ENCODE peak calls at places on chromosomes 13 and 19, in six cellular contexts. P, G, B, M, S and J are unnamed samples.

GRCh38 chr19:30228113-30228725 is 144.0 kb upstream of the ZNF536 start:
- DNase-seq in S (no peak), P (no peak), G (no peak), B (no peak), M (no peak), J (no peak)

GRCh38 chr19:48481191-48481500 is 12.0 kb downstream of the CYTH2 start:
- DNase-seq in P (no peak), S (no peak), G (no peak), M (peak; percentile 66), B (no peak), J (no peak)

GRCh38 chr13:32150794-32151193 is 119.2 kb downstream of the FRY start:
- DNase-seq in B (peak; percentile 45), G (peak; percentile 78), S (no peak), P (no peak), M (peak; percentile 82), J (no peak)

GRCh38 chr13:43448605-43449004 is 338.2 kb downstream of the ENOX1 start:
- DNase-seq in S (no peak), M (no peak), P (no peak), B (no peak), G (no peak), J (no peak)

GRCh38 chr13:31056650-31057275 is 104.9 kb downstream of the HSPH1 start:
- DNase-seq in G (no peak), P (no peak), B (no peak), M (peak; percentile 43), S (no peak), J (no peak)

GRCh38 chr13:113138792-113139551 is 16.4 kb downstream of the F10 start:
- DNase-seq in B (no peak), P (no peak), G (no peak), M (peak; percentile 38), S (no peak), J (peak; percentile 22)

GRCh38 chr13:112066624-112067004 is 335 bp upstream of the SOX1 start:
- DNase-seq in G (no peak), B (no peak), M (no peak), P (no peak), S (no peak), J (no peak)

GRCh38 chr19:5534787-5535586 is 32.8 kb downstream of the TINCR start:
- DNase-seq in M (no peak), P (peak; percentile 59), B (no peak), S (peak; percentile 64), G (no peak), J (no peak)

GRCh38 chr13:80458546-80458945 is 117.6 kb upstream of the SPRY2 start:
- DNase-seq in G (no peak), B (no peak), M (no peak), P (no peak), S (no peak), J (no peak)

GRCh38 chr19:49014123-49014869 is 2.6 kb downstream of the LHB start:
- DNase-seq in M (no peak), P (no peak), G (no peak), S (no peak), B (no peak), J (no peak)

GRCh38 chr19:45406165-45406956 is at the start of gene POLR1G:
- DNase-seq in B (peak; percentile 64), P (peak; percentile 92), G (peak; percentile 88), M (peak; percentile 80), S (peak; percentile 86), J (peak; percentile 78)

GRCh38 chr19:48896191-48896720 is 2.3 kb downstream of the TULP2 start:
- DNase-seq in B (peak; percentile 71), P (no peak), M (peak; percentile 88), S (peak; percentile 93), G (peak; percentile 82), J (no peak)

GRCh38 chr13:80096383-80096782 is 244.5 kb downstream of the SPRY2 start:
- DNase-seq in S (no peak), B (no peak), P (no peak), M (no peak), G (no peak), J (no peak)

GRCh38 chr13:31105020-31105800 is 56.5 kb downstream of the HSPH1 start:
- DNase-seq in G (no peak), B (peak; percentile 16), P (no peak), S (no peak), M (no peak), J (no peak)

GRCh38 chr13:113393226-113393571 is 29.3 kb upstream of the GRTP1 start:
- DNase-seq in M (no peak), P (no peak), S (no peak), G (no peak), B (no peak), J (no peak)

GRCh38 chr13:109231853-109232252 is 554.5 kb downstream of the IRS2 start:
- DNase-seq in G (no peak), B (no peak), M (no peak), S (no peak), P (no peak), J (no peak)

GRCh38 chr19:3700242-3701032 is at the start of gene PIP5K1C:
- DNase-seq in S (peak; percentile 97), B (peak; percentile 91), G (peak; percentile 91), M (peak; percentile 95), P (peak; percentile 83), J (peak; percentile 94)

GRCh38 chr13:46609726-46610125 is 56.8 kb downstream of the LRCH1 start:
- DNase-seq in M (no peak), S (no peak), G (no peak), B (no peak), P (no peak), J (no peak)

GRCh38 chr19:38152461-38153379 is 71.3 kb downstream of the DPF1 start:
- DNase-seq in B (no peak), M (no peak), P (no peak), G (no peak), S (peak; percentile 89), J (no peak)

GRCh38 chr19:17616961-17617806 is 61.7 kb downstream of the COLGALT1 start:
- DNase-seq in G (no peak), M (no peak), B (no peak), P (peak; percentile 81), S (peak; percentile 92), J (no peak)

GRCh38 chr13:45943965-45944364 is 92.4 kb upstream of the SIAH3 start:
- DNase-seq in P (no peak), G (no peak), B (no peak), S (no peak), M (no peak), J (no peak)

GRCh38 chr19:46035986-46036744 is 4.6 kb downstream of the IGFL4 start:
- DNase-seq in M (no peak), B (no peak), P (no peak), G (no peak), S (no peak), J (no peak)

GRCh38 chr13:41613984-41614581 is 156.7 kb downstream of the RGCC start:
- DNase-seq in P (no peak), B (no peak), M (peak; percentile 78), S (no peak), G (no peak), J (no peak)

DNA sequence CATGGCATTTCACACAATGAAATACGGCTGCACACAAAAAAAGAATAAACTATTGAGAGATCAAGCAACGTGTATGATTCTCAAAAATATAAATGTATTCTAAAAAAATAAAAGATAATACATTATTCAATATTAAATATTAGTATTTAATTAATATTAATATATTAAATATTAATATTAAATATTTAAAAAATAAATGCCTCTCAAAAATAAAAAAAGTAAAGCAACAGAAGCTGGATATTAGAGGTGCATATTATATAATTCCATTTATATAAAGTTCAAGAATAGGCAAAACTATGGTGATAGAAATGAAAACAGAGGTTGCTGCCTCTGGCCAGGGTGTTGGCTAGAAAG is 57.1 kb downstream of the GADD45B start:
- DNase-seq in G (no peak), B (no peak), P (no peak), S (no peak), M (no peak), J (no peak)
- TF ChIP-seq EP300 in G (no peak), B (no peak), P (no peak), S (no peak), M (no peak), J (no peak)

DNA sequence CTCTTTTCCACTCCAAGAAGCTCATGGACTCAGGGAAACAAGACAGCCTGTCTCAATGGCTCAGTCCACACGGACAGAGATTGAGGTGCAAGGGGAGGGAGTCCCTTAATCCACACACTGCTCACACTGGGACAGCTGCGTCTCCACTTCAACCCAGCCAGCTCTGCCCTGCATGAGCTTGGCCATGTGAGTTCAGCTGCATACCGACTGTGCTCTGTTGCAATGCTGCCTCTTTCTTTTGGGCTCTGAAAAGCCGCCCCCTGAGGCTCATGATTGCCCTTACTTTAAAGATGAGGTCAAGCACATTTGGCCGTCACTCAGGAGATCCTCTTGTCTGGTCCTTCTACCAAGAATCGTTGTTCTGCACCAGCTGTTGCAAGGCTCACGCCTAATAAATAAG is 64.8 kb upstream of the KCTD15 start:
- DNase-seq in G (no peak), P (no peak), M (no peak), S (no peak), B (no peak), J (no peak)
- H3K9me3 ChIP-seq in G (no peaks in the 10 kb centered on the region), P (peaks cover 7% of the 10 kb centered on the region), M (no peaks in the 10 kb centered on the region), S (no peaks in the 10 kb centered on the region), B (no peaks in the 10 kb centered on the region), J (peaks cover 12% of the 10 kb centered on the region)

GRCh38 chr19:55160128-55160985 is 2.8 kb upstream of the TNNI3 start:
- DNase-seq in B (peak; percentile 68), M (peak; percentile 78), S (peak; percentile 92), P (peak; percentile 95), G (peak; percentile 88), J (peak; percentile 93)

GRCh38 chr19:55158423-55158822 is 891 bp upstream of the TNNI3 start:
- DNase-seq in M (no peak), B (no peak), P (no peak), G (no peak), S (peak; percentile 8), J (no peak)

GRCh38 chr19:55156202-55157063 is 1.1 kb downstream of the TNNI3 start:
- DNase-seq in B (no peak), P (peak; percentile 89), M (no peak), S (peak; percentile 93), G (peak; percentile 65), J (peak; percentile 65)

GRCh38 chr19:55158848-55159793 is 1.6 kb upstream of the TNNI3 start:
- DNase-seq in B (no peak), P (peak; percentile 47), S (peak; percentile 78), G (no peak), M (no peak), J (no peak)

GRCh38 chr19:55157064-55157908 is at the start of gene TNNI3:
- DNase-seq in G (no peak), S (peak; percentile 28), B (no peak), M (no peak), P (no peak), J (no peak)
- TF ChIP-seq POLR2A in G (no peak), S (no peak), B (no peak), M (no peak), P (no peak), J (no peak)

DNA sequence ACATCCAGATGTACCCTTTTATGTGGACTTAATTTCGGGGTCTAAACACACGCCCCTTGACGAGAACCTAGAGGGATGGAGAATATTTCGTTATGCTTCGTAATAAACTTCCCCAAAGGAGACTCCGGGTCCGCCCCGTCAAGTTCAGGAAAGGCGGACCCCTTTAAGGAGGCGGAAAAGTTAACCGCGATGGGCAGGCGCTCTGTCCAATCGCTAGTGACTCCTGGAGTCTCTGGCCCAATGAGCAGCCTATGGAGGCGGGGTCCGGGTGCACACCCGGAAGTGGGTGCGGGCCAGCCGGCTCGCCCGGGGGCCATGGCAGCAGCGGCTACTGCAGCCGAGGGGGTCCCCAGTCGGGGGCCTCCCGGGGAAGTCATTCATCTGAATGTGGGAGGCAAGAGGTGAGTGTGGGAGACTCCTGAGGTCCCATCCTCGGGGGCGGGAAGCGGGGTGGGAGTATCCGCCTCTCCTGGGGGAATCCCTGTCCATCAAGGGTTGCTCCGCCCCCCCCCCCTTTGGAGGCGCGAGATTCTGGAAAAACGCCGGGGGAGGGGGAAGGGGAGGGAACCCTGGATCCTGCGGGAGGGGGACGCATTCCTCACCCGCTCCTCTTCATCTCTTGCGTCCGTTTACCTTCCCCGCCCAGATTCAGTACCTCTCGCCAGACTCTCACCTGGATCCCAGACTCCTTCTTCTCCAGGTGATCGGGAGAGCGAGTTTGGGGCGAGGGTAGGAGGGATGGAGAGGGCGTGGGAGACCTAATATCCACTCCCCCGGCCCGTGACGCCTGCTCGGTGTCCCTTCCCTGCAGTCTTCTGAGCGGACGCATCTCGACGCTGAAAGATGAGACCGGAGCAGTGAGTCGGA is at the start of gene SHKBP1:
- DNase-seq in P (peak; percentile 99), G (peak; percentile 96), S (peak; percentile 98), M (peak; percentile 98), B (peak; percentile 93), J (peak; percentile 95)
- TF ChIP-seq EP300 in P (no peak), G (no peak), S (no peak), M (no peak), B (peak; percentile 68), J (no peak)